ENCODE peak calls at places on chromosomes 4 and X, in four cellular contexts. G is neuronal stem cell, N is nephron progenitor cell, Y is cardiac muscle cell. L is an unnamed sample.

GRCh38 chr4:7651461-7651921 is 216.8 kb upstream of the PSAPL1 start:
- DNase-seq in G (no peak), N (peak), Y (peak), L (no peak)

GRCh38 chr4:54526560-54526959 is 131.2 kb upstream of the KIT start:
- DNase-seq in Y (no peak), N (no peak), G (no peak), L (no peak)

GRCh38 chr4:86250616-86251015 is 109.2 kb downstream of the MAPK10 start:
- DNase-seq in N (no peak), Y (no peak), G (no peak), L (no peak)

GRCh38 chr4:26105815-26106699 is 192.0 kb downstream of the SMIM20 start:
- DNase-seq in G (no peak), N (no peak), Y (peak), L (no peak)

GRCh38 chr4:5662555-5662954 is 45.8 kb downstream of the EVC2 start:
- DNase-seq in N (no peak), Y (no peak), G (no peak), L (no peak)

GRCh38 chrX:111444881-111445280 is 32.9 kb upstream of the DCX start:
- DNase-seq in N (no peak), G (no peak), Y (no peak), L (peak)

GRCh38 chr4:81594495-81595169 is 122.9 kb upstream of the RASGEF1B start:
- DNase-seq in Y (no peak), N (no peak), G (no peak), L (no peak)

GRCh38 chrX:139382529-139382928 is 148.0 kb upstream of the F9 start:
- DNase-seq in N (no peak), Y (no peak), G (no peak), L (no peak)

GRCh38 chr4:11073621-11074051 is 355.1 kb downstream of the HS3ST1 start:
- DNase-seq in Y (peak), G (no peak), N (no peak), L (no peak)

GRCh38 chr4:18039113-18039512 is 17.6 kb upstream of the LCORL start:
- DNase-seq in N (no peak), Y (no peak), G (no peak), L (no peak)

GRCh38 chrX:121160987-121161386 is 113.6 kb downstream of the GLUD2 start:
- DNase-seq in Y (peak), N (no peak), G (no peak), L (no peak)

GRCh38 chr4:101711590-101712255 is 78.8 kb upstream of the BANK1 start:
- DNase-seq in Y (no peak), G (no peak), N (no peak), L (no peak)

GRCh38 chrX:133666256-133666655 is 251.0 kb upstream of the GPC4 start:
- DNase-seq in G (no peak), Y (no peak), N (no peak), L (no peak)

GRCh38 chr4:56684320-56684719 is 3.2 kb upstream of the HOPX start:
- DNase-seq in Y (peak), G (no peak), N (no peak), L (no peak)

GRCh38 chrX:103175944-103176753 is 38.8 kb upstream of the BEX4 start:
- DNase-seq in G (peak), N (peak), Y (peak), L (peak)

GRCh38 chr4:42302348-42302747 is 94.9 kb upstream of the SHISA3 start:
- DNase-seq in Y (peak), N (peak), G (peak), L (peak)

GRCh38 chr4:98794565-98795205 is 134.2 kb downstream of the EIF4E start:
- DNase-seq in G (no peak), N (no peak), Y (peak), L (no peak)

GRCh38 chr4:3037957-3038451 is 36.3 kb downstream of the HTT-AS start:
- DNase-seq in G (no peak), Y (peak), N (no peak), L (no peak)

GRCh38 chrX:120365320-120365719 is 3.4 kb downstream of the ATP1B4 start:
- DNase-seq in Y (peak), G (peak), N (peak), L (no peak)

GRCh38 chr4:159390648-159391047 is 287.8 kb downstream of the RAPGEF2 start:
- DNase-seq in N (no peak), G (no peak), Y (peak), L (no peak)

GRCh38 chrX:136047969-136048368 is 62.7 kb downstream of the SLC9A6 start:
- DNase-seq in N (no peak), G (no peak), Y (no peak), L (no peak)

GRCh38 chrX:11450354-11450753 is 157.1 kb downstream of the AMELX start:
- DNase-seq in G (no peak), N (no peak), Y (no peak), L (no peak)

GRCh38 chr4:119026662-119027444 is 108.8 kb upstream of the MYOZ2 start:
- DNase-seq in G (no peak), Y (no peak), N (no peak), L (no peak)

GRCh38 chr4:182337366-182337765 is 94.2 kb downstream of the TENM3 start:
- DNase-seq in G (no peak), Y (no peak), N (no peak), L (no peak)

GRCh38 chr4:2248821-2249261 is 6.9 kb upstream of the HAUS3 start:
- DNase-seq in G (no peak), N (peak), Y (no peak), L (no peak)

GRCh38 chr4:181224826-181225225 is 1018.4 kb upstream of the TENM3 start:
- DNase-seq in Y (no peak), N (no peak), G (no peak), L (no peak)

GRCh38 chr4:41661447-41662076 is 87.0 kb downstream of the PHOX2B start:
- DNase-seq in G (peak), N (peak), Y (peak), L (peak)

GRCh38 chr4:41134581-41134980 is 79.8 kb downstream of the APBB2 start:
- DNase-seq in Y (peak), N (no peak), G (no peak), L (no peak)

GRCh38 chrX:134836497-134836968 is 154.3 kb upstream of the SMIM10 start:
- DNase-seq in N (no peak), G (no peak), Y (peak), L (no peak)

GRCh38 chr4:140884431-140885058 is 128.4 kb upstream of the TBC1D9 start:
- DNase-seq in G (peak), N (peak), Y (peak), L (peak)

GRCh38 chrX:2325076-2325784 is 175.5 kb downstream of the DHRSX start:
- DNase-seq in N (peak), G (no peak), Y (peak), L (no peak)

GRCh38 chrX:70030242-70030823 is 19.4 kb downstream of the AWAT2 start:
- DNase-seq in G (peak), N (peak), Y (peak), L (peak)

GRCh38 chr4:140721088-140721421 is 35.1 kb downstream of the TBC1D9 start:
- DNase-seq in Y (no peak), G (no peak), N (no peak), L (no peak)

GRCh38 chr4:111506706-111507105 is 638.5 kb upstream of the FAM241A start:
- DNase-seq in G (no peak), Y (peak), N (no peak), L (no peak)

GRCh38 chrX:45506149-45506768 is 305.6 kb upstream of the DIPK2B start:
- DNase-seq in Y (no peak), N (no peak), G (no peak), L (no peak)

GRCh38 chrX:46588263-46588662 is 14.7 kb downstream of the CHST7 start:
- DNase-seq in Y (peak), G (no peak), N (no peak), L (no peak)

GRCh38 chrX:120664081-120664480 is 34.2 kb upstream of the C1GALT1C1 start:
- DNase-seq in N (no peak), Y (peak), G (no peak), L (peak)

GRCh38 chrX:131262738-131263679 is 26.1 kb downstream of the IGSF1 start:
- DNase-seq in G (no peak), N (peak), Y (no peak), L (peak)

GRCh38 chr4:170491981-170492380 is 402.2 kb upstream of the AADAT start:
- DNase-seq in Y (no peak), N (no peak), G (no peak), L (no peak)